ENCODE peak calls at places on chromosomes 11 and 22, in five cellular contexts. H is A549, S is HepG2, O is K562, Z is H1. L is an unnamed sample.

GRCh38 chr11:69867076-69868002 is 48.1 kb upstream of the FGF3 start:
- DNase-seq in H (no peak), S (no peak), O (no peak), Z (no peak), L (peak)

GRCh38 chr22:48980409-48980808 is 847.3 kb downstream of the BRD1 start:
- DNase-seq in H (no peak), S (no peak), O (no peak), Z (no peak), L (no peak)

GRCh38 chr11:45667929-45668680 is 2.7 kb upstream of the CHST1 start:
- DNase-seq in H (no peak), S (no peak), O (no peak), Z (no peak), L (no peak)

GRCh38 chr11:69388661-69389060 is 92.8 kb upstream of the LINC01488 start:
- DNase-seq in H (no peak), S (no peak), O (no peak), Z (no peak), L (no peak)

GRCh38 chr22:47055461-47055860 is 293.0 kb downstream of the TBC1D22A start:
- DNase-seq in H (no peak), S (no peak), O (no peak), Z (no peak), L (no peak)

GRCh38 chr11:96200243-96200642 is 142.8 kb downstream of the MAML2 start:
- DNase-seq in H (peak), S (no peak), O (no peak), Z (no peak), L (peak)

GRCh38 chr11:61769169-61769920 is 16.9 kb downstream of the MYRF start:
- DNase-seq in H (no peak), S (peak), O (no peak), Z (no peak), L (peak)

GRCh38 chr11:19988598-19988997 is 171.7 kb downstream of the DBX1 start:
- DNase-seq in H (peak), S (no peak), O (no peak), Z (peak), L (peak)

GRCh38 chr11:62489204-62489603 is 57.4 kb downstream of the AHNAK start:
- DNase-seq in H (no peak), S (no peak), O (no peak), Z (no peak), L (peak)

GRCh38 chr11:68012843-68013610 is 2.9 kb downstream of the ALDH3B1 start:
- DNase-seq in H (peak), S (peak), O (no peak), Z (no peak), L (peak)

GRCh38 chr11:70292863-70293262 is 22.4 kb downstream of the PPFIA1 start:
- DNase-seq in H (no peak), S (no peak), O (no peak), Z (no peak), L (no peak)

GRCh38 chr11:75456596-75456995 is 23.6 kb upstream of the KLHL35 start:
- DNase-seq in H (no peak), S (no peak), O (no peak), Z (no peak), L (no peak)

GRCh38 chr11:29184939-29185890 is 831.6 kb downstream of the KCNA4 start:
- DNase-seq in H (peak), S (no peak), O (no peak), Z (no peak), L (peak)

GRCh38 chr11:3165916-3166267 is 782 bp upstream of the OSBPL5 start:
- DNase-seq in H (no peak), S (no peak), O (no peak), Z (no peak), L (no peak)

GRCh38 chr11:128420943-128421342 is 166.4 kb downstream of the ETS1 start:
- DNase-seq in H (no peak), S (no peak), O (no peak), Z (no peak), L (peak)

GRCh38 chr11:114610984-114611944 is 15.7 kb upstream of the NXPE4 start:
- DNase-seq in H (peak), S (no peak), O (no peak), Z (no peak), L (peak)

DNA sequence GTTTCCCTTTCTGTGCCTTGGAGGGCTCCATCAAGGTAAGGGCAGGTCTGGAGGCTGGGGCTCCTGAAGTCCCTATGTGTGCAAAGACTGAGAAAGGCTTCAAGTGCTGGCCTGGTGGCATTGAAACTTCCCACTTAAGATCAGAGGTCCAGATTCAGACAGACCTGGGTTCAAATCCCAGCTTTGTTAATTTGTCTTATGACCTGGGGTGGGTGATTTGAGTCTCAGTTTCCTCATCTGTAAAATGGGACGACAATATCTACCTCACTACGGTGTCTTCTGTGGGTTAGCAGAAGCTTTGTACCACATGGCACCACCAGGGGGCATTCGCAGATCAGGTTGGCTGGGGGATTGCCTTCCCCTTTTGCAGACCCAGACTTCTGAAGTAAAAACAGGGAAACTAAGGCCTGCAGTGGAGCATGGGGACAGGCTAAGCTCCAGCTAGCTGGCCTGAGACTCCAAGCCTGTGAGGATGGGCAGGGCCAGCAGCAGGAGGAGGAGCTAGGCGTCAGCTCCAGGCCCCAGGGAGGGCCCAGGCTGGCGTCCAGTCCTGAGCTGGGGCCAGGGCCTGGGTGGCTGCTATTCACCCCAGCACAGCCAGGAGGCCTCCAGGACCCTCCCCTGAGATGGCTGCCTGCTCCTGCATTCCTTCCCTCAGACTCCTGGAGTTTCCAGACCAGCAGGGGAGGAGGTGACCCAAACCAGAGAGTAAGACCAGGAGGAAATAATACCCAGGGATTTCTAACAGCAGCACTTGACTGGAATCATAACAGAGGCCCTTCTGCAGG is 1.5 kb downstream of the CASTOR1 start:
- DNase-seq in H (peak), S (peak), O (peak), Z (peak), L (peak)
- TF ChIP-seq MAFK in H (no peak), S (no peak), O (no peak), Z (no peak), L (no peak)

DNA sequence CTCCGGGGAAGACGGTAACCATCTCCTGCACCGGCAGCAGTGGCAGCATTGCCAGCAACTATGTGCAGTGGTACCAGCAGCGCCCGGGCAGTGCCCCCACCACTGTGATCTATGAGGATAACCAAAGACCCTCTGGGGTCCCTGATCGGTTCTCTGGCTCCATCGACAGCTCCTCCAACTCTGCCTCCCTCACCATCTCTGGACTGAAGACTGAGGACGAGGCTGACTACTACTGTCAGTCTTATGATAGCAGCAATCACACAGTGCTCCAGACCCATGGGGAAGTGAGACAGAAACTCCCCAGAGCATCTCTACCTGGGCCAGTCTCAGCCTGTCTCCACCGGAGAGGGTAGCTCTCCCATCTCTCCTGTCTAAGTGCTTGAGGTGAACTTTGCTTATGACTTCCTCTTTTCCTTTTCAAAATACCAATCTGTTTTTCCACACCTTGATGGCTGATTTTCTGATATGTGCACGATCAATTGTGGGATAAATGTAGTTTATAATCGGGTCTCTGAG is 48.5 kb upstream of the VPREB1 start:
- DNase-seq in H (no peak), S (no peak), O (no peak), Z (no peak), L (no peak)
- TF ChIP-seq MAFK in H (no peak), S (no peak), O (no peak), Z (no peak), L (no peak)

GRCh38 chr11:130719516-130719915 is 196.8 kb downstream of the SNX19 start:
- DNase-seq in H (no peak), S (no peak), O (no peak), Z (no peak), L (peak)
- TF ChIP-seq MAFK in H (no peak), S (no peak), O (no peak), Z (no peak), L (no peak)

GRCh38 chr22:28053871-28054621 is 135.0 kb upstream of the PITPNB start:
- DNase-seq in H (no peak), S (no peak), O (no peak), Z (no peak), L (peak)

GRCh38 chr22:28052818-28053217 is 133.8 kb upstream of the PITPNB start:
- DNase-seq in H (no peak), S (no peak), O (no peak), Z (no peak), L (no peak)

GRCh38 chr22:28054622-28054871 is 135.5 kb upstream of the PITPNB start:
- DNase-seq in H (no peak), S (no peak), O (no peak), Z (no peak), L (no peak)

GRCh38 chr22:28051091-28051786 is 132.2 kb upstream of the PITPNB start:
- DNase-seq in H (no peak), S (no peak), O (no peak), Z (no peak), L (no peak)

GRCh38 chr22:28051787-28052356 is 132.8 kb upstream of the PITPNB start:
- DNase-seq in H (peak), S (peak), O (peak), Z (peak), L (peak)
- TF ChIP-seq MAFK in H (no peak), S (no peak), O (no peak), Z (no peak), L (no peak)

DNA sequence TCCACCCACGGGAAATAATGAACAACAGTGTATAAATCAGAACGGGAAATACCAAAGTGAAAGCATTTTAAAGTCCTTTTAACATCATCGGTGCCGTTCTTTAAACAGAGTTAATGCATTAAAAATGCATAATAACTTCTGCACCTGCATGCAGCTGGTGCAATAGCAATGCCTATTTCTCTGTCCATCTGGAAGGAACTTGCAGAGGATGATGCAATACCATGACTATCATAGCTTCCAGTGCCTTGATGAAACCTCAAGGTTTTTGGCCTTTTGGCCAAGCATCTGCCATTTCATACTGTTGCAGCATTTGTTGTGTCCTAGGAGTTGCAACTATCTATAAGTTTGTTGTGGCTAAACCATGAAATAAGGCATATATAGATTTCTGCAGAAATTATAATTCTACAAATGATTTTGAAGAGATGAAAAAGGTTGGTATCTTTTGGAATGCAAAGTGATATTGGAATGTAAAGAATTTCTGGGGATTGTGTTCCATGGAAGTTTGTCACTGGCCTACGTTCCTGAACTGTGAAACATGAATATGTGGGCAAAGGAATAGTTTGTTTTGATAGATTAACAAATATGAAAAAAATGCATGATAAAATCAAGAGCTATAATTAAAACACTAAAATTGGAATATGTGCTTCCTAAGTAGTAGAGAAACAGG is 9.8 kb upstream of the EIF3F start:
- DNase-seq in H (peak), S (no peak), O (no peak), Z (no peak), L (peak)
- TF ChIP-seq MAFK in H (no peak), S (no peak), O (no peak), Z (no peak), L (no peak)

DNA sequence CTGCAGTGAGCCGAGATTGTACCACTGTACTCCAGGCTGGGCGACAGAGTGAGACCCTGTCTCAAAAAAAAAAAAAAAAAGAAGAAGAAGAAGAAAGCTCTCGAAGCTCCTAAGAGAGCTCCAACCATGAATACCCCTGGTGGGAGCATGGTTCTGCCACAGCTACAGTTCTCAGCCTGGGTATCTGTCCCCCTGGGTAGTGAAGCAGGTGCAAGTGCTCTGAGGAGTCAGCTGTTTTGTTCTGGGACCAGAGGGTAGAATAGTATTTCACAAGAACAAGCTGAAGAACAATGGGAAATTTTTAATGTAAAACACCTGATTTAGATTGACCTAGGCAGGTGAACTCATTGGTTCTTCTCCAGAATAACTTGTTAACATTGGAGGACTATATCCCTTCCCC is 4.3 kb upstream of the HYOU1 start:
- DNase-seq in H (no peak), S (no peak), O (no peak), Z (no peak), L (no peak)
- TF ChIP-seq MAFK in H (no peak), S (no peak), O (no peak), Z (no peak), L (no peak)

GRCh38 chr11:1632053-1632714 is 2.6 kb downstream of the KRTAP5-5 start:
- DNase-seq in H (no peak), S (no peak), O (no peak), Z (no peak), L (no peak)

GRCh38 chr11:1631066-1631568 is 1.5 kb downstream of the KRTAP5-5 start:
- DNase-seq in H (no peak), S (no peak), O (no peak), Z (no peak), L (no peak)

GRCh38 chr11:1629326-1630185 is at the start of gene KRTAP5-5:
- DNase-seq in H (no peak), S (no peak), O (no peak), Z (no peak), L (no peak)

GRCh38 chr11:1625541-1625940 is 3.6 kb upstream of the KRTAP5-4 start:
- DNase-seq in H (no peak), S (no peak), O (no peak), Z (no peak), L (no peak)

GRCh38 chr11:1628506-1629325 is 859 bp upstream of the KRTAP5-5 start:
- DNase-seq in H (peak), S (peak), O (peak), Z (peak), L (peak)
- TF ChIP-seq MAFK in H (no peak), S (no peak), O (no peak), Z (no peak), L (no peak)

DNA sequence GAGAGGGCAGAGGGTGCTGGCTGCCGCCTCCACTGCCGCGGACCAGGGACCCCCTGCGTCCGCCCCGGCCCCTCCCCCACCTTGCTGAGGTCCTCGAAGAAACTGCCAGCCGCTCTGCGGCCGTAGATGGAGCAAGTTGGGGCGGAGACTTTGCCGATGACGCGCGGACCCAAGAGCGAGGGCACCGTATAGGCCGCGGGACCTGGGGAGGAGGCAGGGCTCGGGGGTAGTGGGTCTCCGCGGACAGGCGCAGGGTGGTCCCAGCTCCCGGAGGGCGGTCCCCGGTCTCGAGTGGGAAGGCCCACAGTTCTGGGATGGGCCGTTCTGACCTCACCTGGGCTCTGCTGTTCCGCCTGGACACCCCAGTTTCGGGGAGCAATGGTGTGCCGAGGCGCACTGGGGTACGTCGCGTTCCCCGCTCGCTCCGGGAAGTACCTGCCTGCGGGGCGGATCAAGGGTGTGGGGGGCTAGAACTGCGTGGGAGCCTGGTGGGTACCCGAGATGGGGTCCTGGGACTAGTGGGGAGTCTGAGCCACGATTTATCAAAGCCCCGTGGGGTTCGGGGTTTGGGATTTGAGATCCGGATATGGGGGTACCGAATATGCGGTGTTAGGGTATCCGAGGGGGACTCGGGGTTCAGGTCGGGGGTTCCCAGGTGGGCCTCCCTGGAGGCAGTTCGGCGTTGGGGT is 1.2 kb upstream of the TYMP start:
- DNase-seq in H (peak), S (peak), O (no peak), Z (peak), L (peak)
- TF ChIP-seq MAFK in H (no peak), S (no peak), O (no peak), Z (no peak), L (no peak)

DNA sequence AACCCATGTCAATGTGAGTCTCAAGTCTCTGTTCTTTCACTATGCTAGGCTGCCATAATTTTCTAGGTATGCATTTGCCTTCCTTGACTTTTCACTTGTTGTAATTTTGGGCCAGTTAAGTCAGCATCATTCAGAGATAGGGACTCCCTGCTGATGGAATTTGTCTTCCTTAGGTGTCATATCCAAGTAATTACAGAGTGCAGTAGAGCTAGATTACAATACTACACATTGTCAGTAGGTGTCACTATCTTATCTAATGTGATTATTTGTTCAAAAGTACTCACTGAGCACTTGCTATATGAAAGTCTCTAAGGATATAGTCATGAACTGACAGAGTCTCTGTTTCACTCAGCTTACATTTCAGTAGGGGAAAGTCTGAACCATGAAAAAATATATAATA is 25.0 kb upstream of the SYN3 start:
- DNase-seq in H (no peak), S (no peak), O (no peak), Z (no peak), L (no peak)
- TF ChIP-seq MAFK in H (no peak), S (no peak), O (no peak), Z (no peak), L (no peak)

GRCh38 chr22:44929348-44930015 is 80.3 kb downstream of the PHF21B start:
- DNase-seq in H (no peak), S (no peak), O (no peak), Z (no peak), L (no peak)
- TF ChIP-seq MAFK in H (no peak), S (no peak), O (no peak), Z (no peak), L (no peak)

L was measured in IMR-90.